ENCODE peak calls at places on chromosome 13, in seven cellular contexts. S is heart right ventricle; P is HEK293T; Q is psoas muscle; X is CD4-positive, alpha-beta T cell; K is activated CD8-positive, alpha-beta T cell treated with anti-CD3 and anti-CD28 coated beads for 36 hours; B is NCI-H1436. V is an unnamed sample.

GRCh38 chr13:45392811-45393210 is 25.4 kb downstream of the SLC25A30 start:
- DNase-seq in S (no peak), P (no peak), Q (no peak), X (no peak), K (no peak), B (no peak), V (no peak)

GRCh38 chr13:67619346-67619745 is 389.2 kb upstream of the PCDH9 start:
- DNase-seq in S (no peak), P (no peak), Q (no peak), X (no peak), K (no peak), B (no peak), V (peak)

GRCh38 chr13:80712026-80712425 is 371.1 kb upstream of the SPRY2 start:
- DNase-seq in S (no peak), P (no peak), Q (no peak), X (no peak), K (no peak), B (no peak), V (no peak)

GRCh38 chr13:107216046-107216715 is 648.2 kb upstream of the ARGLU1 start:
- DNase-seq in S (no peak), P (no peak), Q (no peak), X (no peak), K (no peak), B (no peak), V (no peak)

GRCh38 chr13:84098273-84098672 is 216.0 kb upstream of the SLITRK1 start:
- DNase-seq in S (no peak), P (no peak), Q (no peak), X (no peak), K (no peak), B (no peak), V (no peak)

GRCh38 chr13:81224502-81224833 is 883.5 kb upstream of the SPRY2 start:
- DNase-seq in S (no peak), P (no peak), Q (no peak), X (no peak), K (no peak), B (no peak), V (no peak)

GRCh38 chr13:38685974-38686571 is 804 bp upstream of the FREM2 start:
- DNase-seq in S (no peak), P (peak), Q (no peak), X (no peak), K (no peak), B (peak), V (no peak)

GRCh38 chr13:68748038-68748437 is 1359.6 kb upstream of the ATXN8OS start:
- DNase-seq in S (no peak), P (no peak), Q (no peak), X (no peak), K (no peak), B (no peak), V (peak)

GRCh38 chr13:27379694-27380596 is 44.5 kb upstream of the GTF3A start:
- DNase-seq in S (peak), P (peak), Q (peak), X (peak), K (peak), B (peak), V (peak)